ENCODE peak calls at places on chromosomes 13 and 19, in eight cellular contexts. One of them, this sample, is unnamed.

GRCh38 chr13:85265296-85265695 is 533.9 kb downstream of the SLITRK6 start:
- DNase-seq in upper lobe of left lung: no peak
- DNase-seq in mammary epithelial cell: no peak
- DNase-seq in astrocyte: no peak
- DNase-seq in upper lobe of right lung: no peak
- DNase-seq in HL-60: no peak
- DNase-seq in H9: no peak
- DNase-seq in dorsolateral prefrontal cortex: no peak
- DNase-seq in this sample: no peak

GRCh38 chr13:110350509-110350908 is 43.4 kb downstream of the COL4A2 start:
- DNase-seq in upper lobe of left lung: no peak
- DNase-seq in mammary epithelial cell: no peak
- DNase-seq in astrocyte: no peak
- DNase-seq in upper lobe of right lung: no peak
- DNase-seq in HL-60: no peak
- DNase-seq in H9: no peak
- DNase-seq in dorsolateral prefrontal cortex: no peak
- DNase-seq in this sample: no peak

GRCh38 chr19:11780431-11781020 is 13.7 kb downstream of the ZNF441 start:
- DNase-seq in upper lobe of left lung: no peak
- DNase-seq in mammary epithelial cell: no peak
- DNase-seq in astrocyte: no peak
- DNase-seq in upper lobe of right lung: no peak
- DNase-seq in HL-60: no peak
- DNase-seq in H9: no peak
- DNase-seq in dorsolateral prefrontal cortex: no peak
- DNase-seq in this sample: no peak

GRCh38 chr13:45681101-45681500 is 21.0 kb upstream of the CBY2 start:
- DNase-seq in upper lobe of left lung: no peak
- DNase-seq in mammary epithelial cell: no peak
- DNase-seq in astrocyte: no peak
- DNase-seq in upper lobe of right lung: no peak
- DNase-seq in HL-60: no peak
- DNase-seq in H9: no peak
- DNase-seq in dorsolateral prefrontal cortex: no peak
- DNase-seq in this sample: no peak

GRCh38 chr19:15243236-15243957 is 11.1 kb upstream of the EPHX3 start:
- DNase-seq in upper lobe of left lung: no peak
- DNase-seq in mammary epithelial cell: no peak
- DNase-seq in astrocyte: no peak
- DNase-seq in upper lobe of right lung: no peak
- DNase-seq in HL-60: no peak
- DNase-seq in H9: no peak
- DNase-seq in dorsolateral prefrontal cortex: no peak
- DNase-seq in this sample: no peak

GRCh38 chr19:54436561-54437229 is 12.3 kb upstream of the LENG8 start:
- DNase-seq in upper lobe of left lung: no peak
- DNase-seq in mammary epithelial cell: no peak
- DNase-seq in astrocyte: no peak
- DNase-seq in upper lobe of right lung: no peak
- DNase-seq in HL-60: no peak
- DNase-seq in H9: no peak
- DNase-seq in dorsolateral prefrontal cortex: no peak
- DNase-seq in this sample: no peak

GRCh38 chr13:60112771-60113170 is 51.0 kb downstream of the DIAPH3 start:
- DNase-seq in upper lobe of left lung: no peak
- DNase-seq in mammary epithelial cell: peak
- DNase-seq in astrocyte: peak
- DNase-seq in upper lobe of right lung: no peak
- DNase-seq in HL-60: no peak
- DNase-seq in H9: no peak
- DNase-seq in dorsolateral prefrontal cortex: no peak
- DNase-seq in this sample: no peak

GRCh38 chr19:15235796-15236195 is 3.5 kb upstream of the EPHX3 start:
- DNase-seq in upper lobe of left lung: no peak
- DNase-seq in mammary epithelial cell: no peak
- DNase-seq in astrocyte: no peak
- DNase-seq in upper lobe of right lung: no peak
- DNase-seq in HL-60: no peak
- DNase-seq in H9: no peak
- DNase-seq in dorsolateral prefrontal cortex: no peak
- DNase-seq in this sample: no peak

GRCh38 chr13:95455782-95456181 is 96.7 kb upstream of the CLDN10 start:
- DNase-seq in upper lobe of left lung: no peak
- DNase-seq in mammary epithelial cell: no peak
- DNase-seq in astrocyte: no peak
- DNase-seq in upper lobe of right lung: no peak
- DNase-seq in HL-60: no peak
- DNase-seq in H9: no peak
- DNase-seq in dorsolateral prefrontal cortex: no peak
- DNase-seq in this sample: no peak

GRCh38 chr13:45564108-45564507 is 51.4 kb downstream of the ERICH6B start:
- DNase-seq in upper lobe of left lung: no peak
- DNase-seq in mammary epithelial cell: peak
- DNase-seq in astrocyte: peak
- DNase-seq in upper lobe of right lung: no peak
- DNase-seq in HL-60: no peak
- DNase-seq in H9: no peak
- DNase-seq in dorsolateral prefrontal cortex: no peak
- DNase-seq in this sample: peak

GRCh38 chr19:53809518-53810186 is 14.5 kb downstream of the NLRP12 start:
- DNase-seq in upper lobe of left lung: peak
- DNase-seq in mammary epithelial cell: no peak
- DNase-seq in astrocyte: no peak
- DNase-seq in upper lobe of right lung: no peak
- DNase-seq in HL-60: no peak
- DNase-seq in H9: peak
- DNase-seq in dorsolateral prefrontal cortex: no peak
- DNase-seq in this sample: no peak

GRCh38 chr13:25901460-25902376 is 150.1 kb downstream of the SHISA2 start:
- DNase-seq in upper lobe of left lung: no peak
- DNase-seq in mammary epithelial cell: peak
- DNase-seq in astrocyte: peak
- DNase-seq in upper lobe of right lung: no peak
- DNase-seq in HL-60: no peak
- DNase-seq in H9: no peak
- DNase-seq in dorsolateral prefrontal cortex: no peak
- DNase-seq in this sample: peak

GRCh38 chr19:55980415-55980814 is 6.2 kb upstream of the NLRP5 start:
- DNase-seq in upper lobe of left lung: peak
- DNase-seq in mammary epithelial cell: no peak
- DNase-seq in astrocyte: no peak
- DNase-seq in upper lobe of right lung: no peak
- DNase-seq in HL-60: no peak
- DNase-seq in H9: no peak
- DNase-seq in dorsolateral prefrontal cortex: no peak
- DNase-seq in this sample: no peak

GRCh38 chr13:109383683-109384082 is 402.7 kb downstream of the IRS2 start:
- DNase-seq in upper lobe of left lung: no peak
- DNase-seq in mammary epithelial cell: peak
- DNase-seq in astrocyte: peak
- DNase-seq in upper lobe of right lung: no peak
- DNase-seq in HL-60: no peak
- DNase-seq in H9: no peak
- DNase-seq in dorsolateral prefrontal cortex: no peak
- DNase-seq in this sample: peak

GRCh38 chr13:30186644-30187431 is 120.5 kb downstream of the KATNAL1 start:
- DNase-seq in upper lobe of left lung: no peak
- DNase-seq in mammary epithelial cell: no peak
- DNase-seq in astrocyte: peak
- DNase-seq in upper lobe of right lung: no peak
- DNase-seq in HL-60: no peak
- DNase-seq in H9: peak
- DNase-seq in dorsolateral prefrontal cortex: no peak
- DNase-seq in this sample: no peak

GRCh38 chr13:52010890-52011689 is at the start of gene ATP7B:
- DNase-seq in upper lobe of left lung: peak
- DNase-seq in mammary epithelial cell: no peak
- DNase-seq in astrocyte: no peak
- DNase-seq in upper lobe of right lung: no peak
- DNase-seq in HL-60: no peak
- DNase-seq in H9: peak
- DNase-seq in dorsolateral prefrontal cortex: no peak
- DNase-seq in this sample: peak

GRCh38 chr13:42644841-42645240 is 70.9 kb downstream of the TNFSF11 start:
- DNase-seq in upper lobe of left lung: no peak
- DNase-seq in mammary epithelial cell: no peak
- DNase-seq in astrocyte: no peak
- DNase-seq in upper lobe of right lung: no peak
- DNase-seq in HL-60: no peak
- DNase-seq in H9: no peak
- DNase-seq in dorsolateral prefrontal cortex: no peak
- DNase-seq in this sample: no peak

GRCh38 chr13:107585466-107585865 is 629.9 kb downstream of the LIG4 start:
- DNase-seq in upper lobe of left lung: no peak
- DNase-seq in mammary epithelial cell: no peak
- DNase-seq in astrocyte: no peak
- DNase-seq in upper lobe of right lung: no peak
- DNase-seq in HL-60: no peak
- DNase-seq in H9: no peak
- DNase-seq in dorsolateral prefrontal cortex: no peak
- DNase-seq in this sample: no peak

GRCh38 chr19:10872551-10873107 is 1.3 kb downstream of the CARM1 start:
- DNase-seq in upper lobe of left lung: no peak
- DNase-seq in mammary epithelial cell: no peak
- DNase-seq in astrocyte: no peak
- DNase-seq in upper lobe of right lung: no peak
- DNase-seq in HL-60: no peak
- DNase-seq in H9: no peak
- DNase-seq in dorsolateral prefrontal cortex: no peak
- DNase-seq in this sample: no peak

GRCh38 chr13:53161231-53161630 is 132.6 kb downstream of the OLFM4 start:
- DNase-seq in upper lobe of left lung: no peak
- DNase-seq in mammary epithelial cell: no peak
- DNase-seq in astrocyte: no peak
- DNase-seq in upper lobe of right lung: no peak
- DNase-seq in HL-60: no peak
- DNase-seq in H9: no peak
- DNase-seq in dorsolateral prefrontal cortex: no peak
- DNase-seq in this sample: no peak

GRCh38 chr19:6536138-6536671 is 5.4 kb downstream of the TNFSF9 start:
- DNase-seq in upper lobe of left lung: no peak
- DNase-seq in mammary epithelial cell: peak
- DNase-seq in astrocyte: peak
- DNase-seq in upper lobe of right lung: no peak
- DNase-seq in HL-60: peak
- DNase-seq in H9: peak
- DNase-seq in dorsolateral prefrontal cortex: peak
- DNase-seq in this sample: peak

DNA sequence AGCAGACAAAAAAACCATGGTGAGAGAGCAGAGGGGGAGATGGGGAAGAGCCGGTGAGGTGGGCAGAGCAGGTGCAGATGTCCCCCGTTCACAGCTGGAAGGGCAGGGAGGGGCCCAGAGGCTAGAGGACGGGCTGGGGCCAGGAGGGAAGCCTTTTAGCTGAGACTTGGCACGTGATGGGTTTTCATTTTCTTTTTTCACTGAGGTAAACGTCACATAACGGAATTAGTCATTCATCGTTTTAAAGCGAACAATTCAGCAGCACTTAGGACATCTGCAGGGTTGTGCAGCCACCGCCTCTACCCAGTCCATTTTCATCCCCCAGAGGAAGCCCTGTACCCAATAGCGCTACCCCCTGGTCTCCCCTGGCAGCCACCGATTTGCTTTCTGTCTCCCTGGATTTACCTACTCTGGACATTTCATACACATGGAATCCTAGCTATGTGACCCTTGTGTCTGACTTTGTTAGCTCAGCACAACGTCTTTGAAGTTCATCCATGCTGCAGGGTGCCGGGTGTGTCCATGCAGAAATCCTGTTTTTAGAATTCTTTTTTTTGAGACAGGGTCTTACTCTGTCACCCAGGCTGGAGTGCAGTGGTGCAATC is 16.0 kb upstream of the EMC10 start:
- DNase-seq in upper lobe of left lung: no peak
- DNase-seq in mammary epithelial cell: no peak
- DNase-seq in astrocyte: peak
- DNase-seq in upper lobe of right lung: no peak
- DNase-seq in HL-60: no peak
- DNase-seq in H9: no peak
- DNase-seq in dorsolateral prefrontal cortex: no peak
- DNase-seq in this sample: peak
- TF ChIP-seq CTCF in upper lobe of left lung: no peak
- TF ChIP-seq CTCF in mammary epithelial cell: no peak
- TF ChIP-seq CTCF in astrocyte: peak
- TF ChIP-seq CTCF in upper lobe of right lung: no peak
- TF ChIP-seq CTCF in HL-60: no peak
- TF ChIP-seq CTCF in H9: peak
- TF ChIP-seq CTCF in dorsolateral prefrontal cortex: no peak
- TF ChIP-seq CTCF in this sample: no peak

DNA sequence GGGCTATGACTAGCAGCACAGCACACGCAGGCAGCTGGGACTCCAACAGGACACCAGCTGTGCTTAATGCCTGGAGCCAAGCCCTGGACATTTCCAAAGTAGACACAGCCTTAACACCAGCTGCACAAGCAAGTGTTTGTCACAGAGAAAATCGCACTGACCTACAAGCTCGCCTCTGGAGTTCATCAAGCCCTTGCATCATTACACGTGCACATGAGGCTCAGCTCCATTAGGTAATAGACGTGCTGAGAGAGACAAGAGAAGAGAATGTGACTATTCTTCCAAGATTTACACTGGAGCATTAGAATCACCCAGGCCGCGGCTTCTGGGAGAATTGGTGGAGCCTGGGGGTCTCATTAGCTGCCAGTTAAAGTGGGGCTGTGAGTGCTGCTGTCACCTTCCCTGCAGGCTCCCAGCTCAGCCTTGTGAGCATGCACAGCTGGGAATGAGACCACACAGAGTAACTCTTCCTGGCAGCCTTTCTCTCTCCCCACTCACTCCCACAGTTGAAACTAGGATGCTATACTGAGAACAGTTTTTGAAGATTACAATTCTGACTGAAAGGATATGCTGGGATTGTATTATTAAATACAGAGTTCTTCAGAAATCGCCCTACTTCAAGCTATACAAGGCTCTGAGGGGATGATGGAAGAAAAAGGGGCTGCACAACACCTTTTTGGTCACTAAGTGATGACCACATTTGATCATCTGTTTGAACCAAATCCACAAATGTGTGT is 10.6 kb downstream of the STOML3 start:
- DNase-seq in upper lobe of left lung: no peak
- DNase-seq in mammary epithelial cell: no peak
- DNase-seq in astrocyte: no peak
- DNase-seq in upper lobe of right lung: no peak
- DNase-seq in HL-60: no peak
- DNase-seq in H9: no peak
- DNase-seq in dorsolateral prefrontal cortex: peak
- DNase-seq in this sample: no peak
- H3K27ac ChIP-seq in upper lobe of left lung: no peak
- H3K27ac ChIP-seq in mammary epithelial cell: no peak
- H3K27ac ChIP-seq in astrocyte: no peak
- H3K27ac ChIP-seq in upper lobe of right lung: no peak
- H3K27ac ChIP-seq in HL-60: no peak
- H3K27ac ChIP-seq in H9: no peak
- H3K27ac ChIP-seq in dorsolateral prefrontal cortex: no peak
- H3K27ac ChIP-seq in this sample: no peak

GRCh38 chr13:105982219-105982618 is 553.2 kb downstream of the EFNB2 start:
- DNase-seq in upper lobe of left lung: no peak
- DNase-seq in mammary epithelial cell: no peak
- DNase-seq in astrocyte: no peak
- DNase-seq in upper lobe of right lung: no peak
- DNase-seq in HL-60: no peak
- DNase-seq in H9: peak
- DNase-seq in dorsolateral prefrontal cortex: no peak
- DNase-seq in this sample: no peak
- TF ChIP-seq CTCF in upper lobe of left lung: no peak
- TF ChIP-seq CTCF in mammary epithelial cell: no peak
- TF ChIP-seq CTCF in astrocyte: no peak
- TF ChIP-seq CTCF in upper lobe of right lung: no peak
- TF ChIP-seq CTCF in HL-60: no peak
- TF ChIP-seq CTCF in H9: peak
- TF ChIP-seq CTCF in dorsolateral prefrontal cortex: no peak
- TF ChIP-seq CTCF in this sample: no peak

GRCh38 chr19:1839658-1840540 is 8.4 kb downstream of the REXO1 start:
- DNase-seq in upper lobe of left lung: peak
- DNase-seq in mammary epithelial cell: no peak
- DNase-seq in astrocyte: no peak
- DNase-seq in upper lobe of right lung: no peak
- DNase-seq in HL-60: peak
- DNase-seq in H9: no peak
- DNase-seq in dorsolateral prefrontal cortex: no peak
- DNase-seq in this sample: no peak
- H3K27ac ChIP-seq in upper lobe of left lung: peak
- H3K27ac ChIP-seq in mammary epithelial cell: no peak
- H3K27ac ChIP-seq in astrocyte: no peak
- H3K27ac ChIP-seq in upper lobe of right lung: peak
- H3K27ac ChIP-seq in HL-60: no peak
- H3K27ac ChIP-seq in H9: no peak
- H3K27ac ChIP-seq in dorsolateral prefrontal cortex: no peak
- H3K27ac ChIP-seq in this sample: peak

This sample was measured in RWPE1.